ENCODE peak calls at places on chromosomes 2 and 18, in six cellular contexts. N is cardiac fibroblast, G is A673, I is fibroblast of pulmonary artery, A is AG09309, Y is fibroblast of lung. F is an unnamed sample.

GRCh38 chr2:96977631-96978195 is 8.7 kb downstream of the FAM178B start:
- DNase-seq in I (peak), G (no peak), A (no peak), N (peak), Y (peak), F (no peak)

GRCh38 chr2:200451506-200451905 is 58.4 kb downstream of the KCTD18 start:
- DNase-seq in A (no peak), G (no peak), I (no peak), N (no peak), Y (no peak), F (no peak)

GRCh38 chr2:230134496-230135073 is 65.9 kb upstream of the SLC16A14 start:
- DNase-seq in Y (peak), I (peak), G (no peak), N (peak), A (peak), F (no peak)

GRCh38 chr2:128819092-128819491 is 500.4 kb upstream of the HS6ST1 start:
- DNase-seq in I (no peak), A (no peak), Y (no peak), N (no peak), G (no peak), F (no peak)

GRCh38 chr2:196251132-196251531 is 79.8 kb upstream of the STK17B start:
- DNase-seq in G (no peak), N (no peak), Y (no peak), A (no peak), I (no peak), F (no peak)

GRCh38 chr2:50491541-50492114 is 540.3 kb downstream of the NRXN1 start:
- DNase-seq in I (peak), Y (peak), N (peak), G (peak), A (peak), F (peak)

GRCh38 chr2:146388757-146389156 is 1456.1 kb upstream of the ACVR2A start:
- DNase-seq in G (peak), I (no peak), Y (peak), N (peak), A (no peak), F (no peak)

GRCh38 chr18:27862056-27862682 is 314.8 kb downstream of the CDH2 start:
- DNase-seq in A (no peak), N (no peak), Y (no peak), G (no peak), I (no peak), F (no peak)

GRCh38 chr2:66853585-66853984 is 418.7 kb downstream of the MEIS1 start:
- DNase-seq in N (no peak), I (no peak), A (no peak), Y (peak), G (no peak), F (no peak)

GRCh38 chr18:54995421-54995820 is 36.2 kb upstream of the CCDC68 start:
- DNase-seq in G (no peak), A (no peak), N (no peak), I (no peak), Y (no peak), F (no peak)

GRCh38 chr18:28065031-28065792 is 111.7 kb downstream of the CDH2 start:
- DNase-seq in I (peak), Y (peak), N (peak), A (peak), G (peak), F (no peak)

GRCh38 chr2:25867389-25868003 is 10.8 kb downstream of the ASXL2 start:
- DNase-seq in G (no peak), Y (no peak), I (no peak), A (no peak), N (no peak), F (no peak)

GRCh38 chr18:9848170-9848854 is 37.5 kb upstream of the TXNDC2 start:
- DNase-seq in I (no peak), N (no peak), Y (no peak), G (no peak), A (no peak), F (no peak)

GRCh38 chr2:148507970-148508369 is 136.6 kb upstream of the EPC2 start:
- DNase-seq in I (no peak), N (no peak), A (no peak), G (no peak), Y (no peak), F (no peak)

GRCh38 chr18:49907346-49907929 is 94.1 kb upstream of the ACAA2 start:
- DNase-seq in G (no peak), N (peak), I (peak), A (no peak), Y (peak), F (no peak)

GRCh38 chr2:29011650-29012060 is 30.6 kb downstream of the TOGARAM2 start:
- DNase-seq in G (no peak), N (no peak), I (peak), Y (peak), A (no peak), F (no peak)

GRCh38 chr2:150327546-150328495 is 159.6 kb downstream of the RND3 start:
- DNase-seq in N (no peak), Y (no peak), G (no peak), A (no peak), I (no peak), F (no peak)

GRCh38 chr2:100865819-100866462 is 46.0 kb downstream of the NPAS2 start:
- DNase-seq in A (no peak), G (no peak), Y (peak), I (peak), N (peak), F (no peak)

GRCh38 chr2:21251216-21251971 is 127.6 kb downstream of the TDRD15 start:
- DNase-seq in N (no peak), A (no peak), G (no peak), Y (no peak), I (no peak), F (no peak)

GRCh38 chr18:54119524-54120019 is 104.9 kb downstream of the MBD2 start:
- DNase-seq in A (no peak), N (peak), Y (peak), I (peak), G (peak), F (peak)

GRCh38 chr18:47036298-47036874 is 965 bp upstream of the ELOA2 start:
- DNase-seq in A (peak), G (peak), Y (peak), N (peak), I (peak), F (peak)

GRCh38 chr2:189402932-189403331 is 38.3 kb upstream of the WDR75 start:
- DNase-seq in G (no peak), I (no peak), Y (peak), N (no peak), A (no peak), F (no peak)

GRCh38 chr18:3119401-3120323 is 100.1 kb downstream of the MYOM1 start:
- DNase-seq in I (no peak), N (no peak), A (no peak), Y (no peak), G (no peak), F (no peak)

GRCh38 chr2:230779607-230780006 is 67.0 kb downstream of the CAB39 start:
- DNase-seq in I (no peak), Y (no peak), A (no peak), N (no peak), G (no peak), F (no peak)

GRCh38 chr18:41828137-41828536 is 126.9 kb upstream of the PIK3C3 start:
- DNase-seq in G (no peak), A (no peak), N (no peak), Y (no peak), I (no peak), F (no peak)

GRCh38 chr2:109349555-109350430 is 220.8 kb downstream of the SH3RF3 start:
- DNase-seq in G (no peak), I (no peak), N (no peak), A (no peak), Y (no peak), F (peak)
- TF ChIP-seq CTCF in G (no peak), I (peak), N (peak), A (no peak), Y (no peak), F (peak)

GRCh38 chr2:120291464-120292311 is 39.0 kb downstream of the RALB start:
- DNase-seq in G (no peak), A (no peak), I (peak), N (peak), Y (peak), F (no peak)

GRCh38 chr2:120290737-120291136 is 38.1 kb downstream of the RALB start:
- DNase-seq in I (no peak), A (no peak), G (no peak), N (no peak), Y (peak), F (no peak)

GRCh38 chr2:120287183-120288015 is 34.7 kb downstream of the RALB start:
- DNase-seq in G (no peak), A (peak), I (peak), N (peak), Y (peak), F (no peak)

GRCh38 chr2:120288016-120288373 is 35.3 kb downstream of the RALB start:
- DNase-seq in Y (no peak), G (no peak), I (no peak), A (no peak), N (no peak), F (no peak)

DNA sequence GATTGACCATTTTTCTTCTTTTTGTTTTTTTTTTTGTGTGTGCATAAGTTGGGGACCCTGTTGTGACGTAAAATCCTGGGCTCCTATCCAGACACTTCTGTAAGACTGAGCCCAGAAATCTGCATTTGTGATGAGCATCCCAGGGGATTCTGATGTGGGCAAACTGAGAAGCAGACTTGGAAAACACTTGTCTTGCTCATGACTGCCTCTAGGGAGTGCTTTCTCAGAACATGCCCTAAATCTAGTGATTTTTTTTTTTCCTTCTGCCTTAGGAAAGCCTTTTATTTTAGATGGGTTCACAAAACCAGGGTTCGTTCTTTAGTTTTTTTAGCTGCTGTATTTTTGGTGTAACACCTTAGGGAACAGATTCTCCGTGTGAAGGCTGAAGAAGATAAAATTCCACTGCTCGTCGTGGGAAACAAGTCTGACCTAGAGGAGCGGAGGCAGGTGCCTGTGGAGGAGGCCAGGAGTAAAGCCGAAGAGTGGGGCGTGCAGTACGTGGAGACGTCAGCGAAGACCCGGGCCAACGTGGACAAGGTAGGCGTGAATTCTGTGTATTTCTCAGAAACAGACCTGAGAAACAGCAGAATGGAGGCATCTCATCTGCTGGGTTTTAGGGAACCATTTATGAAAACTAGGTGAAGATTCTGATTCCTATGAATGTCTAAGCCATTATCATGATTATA is 36.7 kb downstream of the RALB start:
- DNase-seq in Y (no peak), A (no peak), G (peak), N (no peak), I (peak), F (no peak)
- TF ChIP-seq CTCF in Y (peak), A (no peak), G (peak), N (peak), I (peak), F (no peak)

GRCh38 chr2:218658671-218659257 is 659 bp downstream of the ZNF142 start:
- DNase-seq in N (peak), Y (peak), I (peak), A (no peak), G (peak), F (peak)
- TF ChIP-seq CTCF in N (peak), Y (peak), I (peak), A (peak), G (peak), F (peak)

GRCh38 chr2:183607995-183608394 is 483.8 kb downstream of the NUP35 start:
- DNase-seq in N (no peak), Y (no peak), G (no peak), I (no peak), A (no peak), F (no peak)

GRCh38 chr2:183606022-183606717 is 481.9 kb downstream of the NUP35 start:
- DNase-seq in A (no peak), Y (peak), N (no peak), I (no peak), G (no peak), F (no peak)

GRCh38 chr2:183606718-183607085 is 482.5 kb downstream of the NUP35 start:
- DNase-seq in I (peak), N (no peak), G (no peak), A (no peak), Y (peak), F (no peak)

GRCh38 chr2:183610724-183611123 is 486.5 kb downstream of the NUP35 start:
- DNase-seq in A (no peak), N (no peak), I (no peak), Y (no peak), G (no peak), F (no peak)

GRCh38 chr2:183608747-183609146 is 484.5 kb downstream of the NUP35 start:
- DNase-seq in I (no peak), A (no peak), N (no peak), Y (no peak), G (no peak), F (no peak)
- TF ChIP-seq CTCF in I (no peak), A (no peak), N (no peak), Y (no peak), G (no peak), F (no peak)

DNA sequence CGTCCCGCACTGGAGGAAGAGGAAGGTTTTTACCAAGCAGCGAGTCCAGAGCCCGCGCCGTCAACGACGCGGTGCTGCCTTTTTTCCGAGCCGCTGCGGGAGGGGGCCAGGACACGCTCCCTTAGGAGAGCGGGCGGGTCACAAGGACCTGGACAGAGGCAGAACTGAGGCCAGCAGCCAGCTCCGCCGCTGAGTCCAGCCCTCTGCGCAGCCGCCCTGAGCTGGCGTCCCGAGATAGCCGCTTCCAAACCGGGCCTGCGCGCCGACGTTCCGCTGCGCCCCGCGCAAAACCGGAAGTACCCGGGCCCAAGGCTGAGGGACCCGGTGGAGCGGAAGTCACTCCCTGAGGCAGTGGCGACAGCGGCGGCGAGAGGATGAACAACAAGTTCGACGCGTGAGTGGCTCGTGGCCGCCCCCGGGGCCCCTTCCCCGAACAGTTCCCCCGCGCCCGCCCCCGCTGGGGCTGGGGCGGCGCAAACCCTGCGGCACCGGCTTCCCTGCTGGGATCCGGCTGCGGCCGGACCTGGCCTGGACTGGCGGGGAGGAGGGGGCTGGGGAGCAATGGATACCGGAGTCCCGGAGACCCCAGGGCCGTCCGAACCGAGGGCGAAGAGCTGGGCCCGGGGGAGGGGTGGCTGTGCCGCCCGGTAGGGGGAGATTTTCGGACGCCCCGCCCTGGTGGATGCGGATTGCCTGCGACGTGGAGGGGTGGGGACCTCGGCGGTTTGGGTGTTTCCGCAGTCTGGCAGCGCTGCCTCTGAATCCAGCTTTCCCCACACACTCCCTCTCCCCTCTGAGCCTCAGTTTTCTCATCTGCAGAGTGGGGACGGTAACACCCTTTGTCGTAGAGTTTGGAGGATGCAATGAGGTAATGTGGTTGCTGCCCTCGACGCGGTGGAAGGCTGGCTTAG is at the start of the genes EIF4E2 and TIGD1:
- DNase-seq in Y (peak), A (peak), I (peak), G (peak), N (peak), F (peak)
- TF ChIP-seq CTCF in Y (no peak), A (peak), I (no peak), G (peak), N (peak), F (peak)

GRCh38 chr2:151632993-151633592 is 101.2 kb downstream of the NEB start:
- DNase-seq in I (peak), N (peak), A (peak), Y (no peak), G (peak), F (no peak)
- TF ChIP-seq CTCF in I (peak), N (peak), A (no peak), Y (no peak), G (peak), F (peak)

GRCh38 chr2:10911291-10912075 is at the start of gene KCNF1:
- DNase-seq in A (no peak), I (peak), Y (peak), G (peak), N (peak), F (peak)
- TF ChIP-seq CTCF in A (peak), I (peak), Y (peak), G (peak), N (peak), F (no peak)

GRCh38 chr2:64622443-64623231 is 31.1 kb downstream of the SERTAD2 start:
- DNase-seq in N (peak), Y (no peak), I (no peak), A (no peak), G (no peak), F (no peak)
- TF ChIP-seq CTCF in N (peak), Y (peak), I (peak), A (peak), G (no peak), F (no peak)

DNA sequence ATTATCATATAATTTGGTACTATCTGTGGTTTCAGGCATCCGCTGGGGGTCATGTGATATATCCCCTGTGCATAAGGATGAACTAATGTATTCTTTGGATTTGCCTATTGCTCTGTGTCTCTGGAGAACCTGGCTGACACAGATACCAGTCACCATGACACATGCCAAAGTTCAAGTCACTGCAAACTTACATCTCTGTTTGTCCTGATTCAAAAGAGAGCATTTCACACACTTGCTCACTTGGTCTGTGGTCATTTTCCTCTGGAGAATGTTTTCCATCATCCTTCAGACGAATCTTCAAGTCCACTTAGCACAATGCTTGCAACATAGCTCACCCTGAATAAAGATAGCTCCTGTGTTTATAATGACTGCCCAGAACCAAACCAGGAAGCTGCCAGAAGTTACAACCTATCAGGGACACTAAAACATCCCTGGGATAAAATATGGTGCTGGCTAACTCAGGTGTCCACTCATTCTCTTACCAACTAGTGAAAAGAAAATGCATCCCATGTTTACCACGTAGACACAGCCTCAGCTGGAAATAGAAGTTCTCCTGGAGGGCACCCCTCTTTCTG is 18.1 kb downstream of the SULT1C3 start:
- DNase-seq in A (no peak), Y (no peak), N (no peak), I (no peak), G (no peak), F (no peak)
- TF ChIP-seq CTCF in A (no peak), Y (no peak), N (no peak), I (no peak), G (no peak), F (no peak)

GRCh38 chr2:151619337-151619989 is 114.8 kb downstream of the NEB start:
- DNase-seq in N (peak), I (peak), A (no peak), G (peak), Y (peak), F (no peak)
- TF ChIP-seq CTCF in N (no peak), I (no peak), A (no peak), G (no peak), Y (no peak), F (no peak)

F was measured in endothelial cell.